ENCODE peak calls at places on chromosomes 5 and 9, in nine cellular contexts. L is left ventricle myocardium inferior, O is left colon, Z is T-helper 2 cell, G is KG1, X is PC-3, N is neuronal stem cell, F is heart right ventricle, U is NCI-H1694 treated with DMSO at 0.1 percent for 48 hours. C is an unnamed sample.
A peak's percentile ranks its signal among the peaks of the same experiment; 100 is the strongest.

GRCh38 chr9:126474786-126475485 is 138.8 kb upstream of the LMX1B start:
- DNase-seq in X (no peak), G (no peak), U (no peak), F (no peak), N (no peak), L (no peak), Z (no peak), O (no peak), C (no peak)

GRCh38 chr5:41517909-41518308 is 7.5 kb upstream of the PLCXD3 start:
- DNase-seq in N (no peak), Z (no peak), U (no peak), O (no peak), L (no peak), X (peak; percentile 46), G (no peak), F (no peak), C (no peak)

GRCh38 chr5:79802404-79802803 is 112.8 kb downstream of the CMYA5 start:
- DNase-seq in N (no peak), Z (no peak), L (no peak), U (no peak), F (no peak), G (no peak), O (peak; percentile 12), X (no peak), C (no peak)

GRCh38 chr5:32241034-32241783 is 67.1 kb upstream of the GOLPH3 start:
- DNase-seq in X (no peak), F (no peak), G (no peak), O (no peak), Z (no peak), N (no peak), L (no peak), U (no peak), C (no peak)

GRCh38 chr5:138610468-138611294 is 35.5 kb upstream of the HSPA9 start:
- DNase-seq in Z (no peak), N (no peak), U (no peak), X (no peak), G (no peak), O (no peak), L (peak; percentile 17), F (peak; percentile 17), C (no peak)

GRCh38 chr5:167950126-167950721 is 341.2 kb upstream of the WWC1 start:
- DNase-seq in N (no peak), O (no peak), U (no peak), G (no peak), X (no peak), Z (no peak), F (no peak), L (no peak), C (no peak)

GRCh38 chr9:124079176-124079925 is 67.8 kb downstream of the LHX2 start:
- DNase-seq in L (no peak), U (peak; percentile 86), N (no peak), F (peak; percentile 20), Z (no peak), X (peak; percentile 86), O (no peak), G (no peak), C (no peak)

GRCh38 chr5:112415552-112415951 is 3.5 kb downstream of the EPB41L4A start:
- DNase-seq in F (no peak), O (no peak), X (no peak), Z (no peak), U (no peak), N (no peak), G (no peak), L (no peak), C (no peak)

GRCh38 chr5:112552791-112553190 is 133.7 kb upstream of the EPB41L4A start:
- DNase-seq in X (peak; percentile 67), U (no peak), L (no peak), Z (no peak), G (no peak), O (no peak), F (no peak), N (no peak), C (no peak)

GRCh38 chr9:33290994-33291397 is 680 bp downstream of the NFX1 start:
- DNase-seq in U (peak; percentile 13), Z (no peak), N (no peak), O (no peak), L (no peak), G (no peak), F (no peak), X (no peak), C (no peak)

GRCh38 chr9:108511200-108511756 is 344.5 kb downstream of the ACTL7B start:
- DNase-seq in F (no peak), Z (no peak), L (no peak), O (no peak), G (no peak), X (no peak), U (no peak), N (no peak), C (no peak)

GRCh38 chr5:177434942-177435738 is 8.7 kb downstream of the GRK6 start:
- DNase-seq in O (no peak), G (no peak), F (no peak), U (no peak), Z (no peak), N (no peak), X (no peak), L (no peak), C (no peak)

GRCh38 chr9:106731910-106732309 is 131.1 kb upstream of the ZNF462 start:
- DNase-seq in U (peak; percentile 72), G (no peak), F (no peak), O (no peak), N (no peak), X (no peak), L (no peak), Z (no peak), C (peak; percentile 90)

GRCh38 chr9:130002320-130002719 is 40.7 kb downstream of the FNBP1 start:
- DNase-seq in G (no peak), F (no peak), L (no peak), U (no peak), X (no peak), N (no peak), Z (no peak), O (no peak), C (no peak)

GRCh38 chr5:176947847-176948246 is 48.7 kb upstream of the HK3 start:
- DNase-seq in F (no peak), N (no peak), U (no peak), O (no peak), Z (no peak), L (no peak), G (no peak), X (no peak), C (no peak)

GRCh38 chr5:37740331-37741066 is 99.3 kb downstream of the GDNF start:
- DNase-seq in X (no peak), U (no peak), Z (no peak), L (no peak), G (no peak), O (no peak), N (no peak), F (no peak), C (no peak)

GRCh38 chr5:92977766-92978555 is 603.1 kb downstream of the NR2F1-AS1 start:
- DNase-seq in X (no peak), O (no peak), Z (no peak), U (no peak), L (no peak), F (no peak), N (no peak), G (no peak), C (no peak)

GRCh38 chr5:1526151-1526631 is 2.4 kb upstream of the LPCAT1 start:
- DNase-seq in L (no peak), N (no peak), F (no peak), Z (no peak), X (no peak), U (no peak), G (no peak), O (no peak), C (no peak)

GRCh38 chr5:96601200-96601599 is 61.0 kb upstream of the CAST start:
- DNase-seq in G (no peak), Z (no peak), F (no peak), O (no peak), X (no peak), L (no peak), N (no peak), U (no peak), C (no peak)

GRCh38 chr5:157665467-157666085 is 5.8 kb upstream of the C5orf52 start:
- DNase-seq in N (no peak), U (no peak), L (no peak), Z (no peak), G (no peak), F (no peak), X (peak; percentile 98), O (no peak), C (no peak)

GRCh38 chr9:98591696-98592095 is 117.0 kb downstream of the GABBR2 start:
- DNase-seq in F (no peak), L (no peak), G (no peak), N (no peak), O (no peak), X (no peak), U (no peak), Z (no peak), C (no peak)

GRCh38 chr5:67404261-67405100 is 207.9 kb upstream of the CD180 start:
- DNase-seq in Z (no peak), U (no peak), L (no peak), N (no peak), X (peak; percentile 57), F (no peak), O (no peak), G (no peak), C (no peak)

GRCh38 chr9:93111371-93112115 is 15.5 kb downstream of the CARD19 start:
- DNase-seq in O (peak; percentile 5), F (no peak), X (peak; percentile 88), G (no peak), Z (no peak), U (no peak), N (no peak), L (peak; percentile 17), C (no peak)

GRCh38 chr5:78203815-78204214 is 90.7 kb downstream of the AP3B1 start:
- DNase-seq in X (no peak), F (no peak), O (no peak), N (no peak), Z (no peak), G (no peak), U (no peak), L (no peak), C (no peak)

GRCh38 chr9:107755267-107755666 is 265.7 kb upstream of the KLF4 start:
- DNase-seq in U (no peak), X (peak; percentile 92), G (no peak), Z (no peak), O (peak; percentile 44), N (no peak), F (no peak), L (no peak), C (no peak)

GRCh38 chr9:38338359-38339014 is 54.0 kb upstream of the ALDH1B1 start:
- DNase-seq in G (no peak), N (no peak), U (peak; percentile 70), Z (no peak), L (no peak), F (no peak), X (no peak), O (no peak), C (no peak)

GRCh38 chr5:69276422-69277174 is 41.9 kb downstream of the CDK7 start:
- DNase-seq in G (no peak), U (no peak), F (no peak), L (no peak), X (peak; percentile 2), Z (no peak), O (no peak), N (no peak), C (no peak)

GRCh38 chr5:104412649-104413240 is 850.2 kb upstream of the NUDT12 start:
- DNase-seq in F (no peak), X (peak; percentile 64), Z (no peak), O (peak; percentile 5), G (no peak), L (no peak), N (peak; percentile 20), U (no peak), C (no peak)